ENCODE peak calls at places on chromosomes 1 and 21, in ten cellular contexts. One of them, this sample, is unnamed.

GRCh38 chr1:98112631-98113030 is 191.8 kb upstream of the DPYD start:
- DNase-seq in right cardiac atrium: no peak
- DNase-seq in psoas muscle: no peak
- DNase-seq in tibial nerve: no peak
- DNase-seq in ovary: no peak
- DNase-seq in SJCRH30: no peak
- DNase-seq in colonic mucosa: no peak
- DNase-seq in small intestine: no peak
- DNase-seq in prostate gland: no peak
- DNase-seq in CD8-positive, alpha-beta memory T cell: no peak
- DNase-seq in this sample: no peak

GRCh38 chr1:6924891-6925290 is 139.6 kb downstream of the CAMTA1 start:
- DNase-seq in psoas muscle: no peak
- DNase-seq in tibial nerve: no peak
- DNase-seq in colonic mucosa: no peak
- DNase-seq in right cardiac atrium: peak; percentile 83
- DNase-seq in prostate gland: no peak
- DNase-seq in ovary: no peak
- DNase-seq in SJCRH30: no peak
- DNase-seq in CD8-positive, alpha-beta memory T cell: no peak
- DNase-seq in small intestine: no peak
- DNase-seq in this sample: no peak

GRCh38 chr1:46638921-46639320 is 22.3 kb upstream of the MOB3C start:
- DNase-seq in colonic mucosa: no peak
- DNase-seq in psoas muscle: no peak
- DNase-seq in ovary: no peak
- DNase-seq in tibial nerve: no peak
- DNase-seq in right cardiac atrium: no peak
- DNase-seq in small intestine: no peak
- DNase-seq in SJCRH30: no peak
- DNase-seq in prostate gland: no peak
- DNase-seq in CD8-positive, alpha-beta memory T cell: no peak
- DNase-seq in this sample: no peak

GRCh38 chr1:205710201-205711062 is 30.1 kb upstream of the SLC45A3 start:
- DNase-seq in colonic mucosa: no peak
- DNase-seq in small intestine: no peak
- DNase-seq in psoas muscle: no peak
- DNase-seq in SJCRH30: no peak
- DNase-seq in ovary: no peak
- DNase-seq in CD8-positive, alpha-beta memory T cell: no peak
- DNase-seq in prostate gland: no peak
- DNase-seq in tibial nerve: no peak
- DNase-seq in right cardiac atrium: no peak
- DNase-seq in this sample: no peak

GRCh38 chr1:7678491-7679158 is 92.5 kb upstream of the VAMP3 start:
- DNase-seq in CD8-positive, alpha-beta memory T cell: no peak
- DNase-seq in SJCRH30: no peak
- DNase-seq in tibial nerve: no peak
- DNase-seq in ovary: no peak
- DNase-seq in small intestine: peak; percentile 75
- DNase-seq in psoas muscle: no peak
- DNase-seq in right cardiac atrium: peak; percentile 43
- DNase-seq in prostate gland: no peak
- DNase-seq in colonic mucosa: peak; percentile 73
- DNase-seq in this sample: peak; percentile 42

GRCh38 chr1:227915564-227916553 is 31.9 kb downstream of the WNT9A start:
- DNase-seq in tibial nerve: no peak
- DNase-seq in SJCRH30: peak; percentile 45
- DNase-seq in CD8-positive, alpha-beta memory T cell: no peak
- DNase-seq in right cardiac atrium: peak; percentile 42
- DNase-seq in colonic mucosa: no peak
- DNase-seq in small intestine: no peak
- DNase-seq in ovary: no peak
- DNase-seq in psoas muscle: peak; percentile 33
- DNase-seq in prostate gland: peak; percentile 14
- DNase-seq in this sample: peak; percentile 72

GRCh38 chr1:243819438-243819839 is 30.6 kb downstream of the AKT3 start:
- DNase-seq in prostate gland: no peak
- DNase-seq in colonic mucosa: no peak
- DNase-seq in right cardiac atrium: no peak
- DNase-seq in psoas muscle: no peak
- DNase-seq in ovary: no peak
- DNase-seq in CD8-positive, alpha-beta memory T cell: no peak
- DNase-seq in small intestine: no peak
- DNase-seq in tibial nerve: no peak
- DNase-seq in SJCRH30: peak; percentile 2
- DNase-seq in this sample: no peak

GRCh38 chr1:184093071-184093470 is 41.5 kb downstream of the TSEN15 start:
- DNase-seq in CD8-positive, alpha-beta memory T cell: no peak
- DNase-seq in right cardiac atrium: no peak
- DNase-seq in small intestine: no peak
- DNase-seq in colonic mucosa: no peak
- DNase-seq in SJCRH30: no peak
- DNase-seq in psoas muscle: no peak
- DNase-seq in prostate gland: no peak
- DNase-seq in ovary: no peak
- DNase-seq in tibial nerve: no peak
- DNase-seq in this sample: no peak

GRCh38 chr1:166139735-166140134 is 27.1 kb downstream of the FAM78B start:
- DNase-seq in small intestine: no peak
- DNase-seq in colonic mucosa: no peak
- DNase-seq in CD8-positive, alpha-beta memory T cell: no peak
- DNase-seq in ovary: no peak
- DNase-seq in prostate gland: no peak
- DNase-seq in psoas muscle: no peak
- DNase-seq in SJCRH30: no peak
- DNase-seq in tibial nerve: no peak
- DNase-seq in right cardiac atrium: no peak
- DNase-seq in this sample: no peak

GRCh38 chr1:100499412-100499811 is 38.5 kb upstream of the GPR88 start:
- DNase-seq in colonic mucosa: no peak
- DNase-seq in psoas muscle: no peak
- DNase-seq in CD8-positive, alpha-beta memory T cell: no peak
- DNase-seq in prostate gland: no peak
- DNase-seq in SJCRH30: no peak
- DNase-seq in small intestine: no peak
- DNase-seq in ovary: no peak
- DNase-seq in tibial nerve: no peak
- DNase-seq in right cardiac atrium: no peak
- DNase-seq in this sample: no peak

GRCh38 chr1:161099090-161099802 is 1.1 kb downstream of the KLHDC9 start:
- DNase-seq in tibial nerve: no peak
- DNase-seq in psoas muscle: peak; percentile 42
- DNase-seq in CD8-positive, alpha-beta memory T cell: no peak
- DNase-seq in colonic mucosa: no peak
- DNase-seq in right cardiac atrium: no peak
- DNase-seq in prostate gland: no peak
- DNase-seq in ovary: no peak
- DNase-seq in small intestine: no peak
- DNase-seq in SJCRH30: no peak
- DNase-seq in this sample: no peak

GRCh38 chr1:78918157-78918556 is 88.4 kb downstream of the ADGRL4 start:
- DNase-seq in colonic mucosa: no peak
- DNase-seq in psoas muscle: no peak
- DNase-seq in SJCRH30: no peak
- DNase-seq in right cardiac atrium: no peak
- DNase-seq in ovary: no peak
- DNase-seq in prostate gland: no peak
- DNase-seq in small intestine: no peak
- DNase-seq in CD8-positive, alpha-beta memory T cell: no peak
- DNase-seq in tibial nerve: no peak
- DNase-seq in this sample: no peak

GRCh38 chr1:227996187-227996950 is 10.4 kb upstream of the WNT3A start:
- DNase-seq in small intestine: no peak
- DNase-seq in CD8-positive, alpha-beta memory T cell: no peak
- DNase-seq in right cardiac atrium: no peak
- DNase-seq in psoas muscle: no peak
- DNase-seq in SJCRH30: no peak
- DNase-seq in prostate gland: peak; percentile 60
- DNase-seq in colonic mucosa: no peak
- DNase-seq in tibial nerve: no peak
- DNase-seq in ovary: no peak
- DNase-seq in this sample: no peak

GRCh38 chr1:88982055-88982454 is 10.4 kb downstream of the KYAT3 start:
- DNase-seq in SJCRH30: no peak
- DNase-seq in psoas muscle: no peak
- DNase-seq in ovary: no peak
- DNase-seq in right cardiac atrium: no peak
- DNase-seq in colonic mucosa: no peak
- DNase-seq in small intestine: no peak
- DNase-seq in CD8-positive, alpha-beta memory T cell: no peak
- DNase-seq in tibial nerve: no peak
- DNase-seq in prostate gland: no peak
- DNase-seq in this sample: no peak

GRCh38 chr1:185360714-185361113 is 43.7 kb upstream of the IVNS1ABP start:
- DNase-seq in colonic mucosa: no peak
- DNase-seq in SJCRH30: no peak
- DNase-seq in ovary: no peak
- DNase-seq in psoas muscle: no peak
- DNase-seq in prostate gland: no peak
- DNase-seq in right cardiac atrium: no peak
- DNase-seq in tibial nerve: no peak
- DNase-seq in CD8-positive, alpha-beta memory T cell: no peak
- DNase-seq in small intestine: no peak
- DNase-seq in this sample: no peak

GRCh38 chr1:83011270-83011669 is 987.7 kb downstream of the TTLL7 start:
- DNase-seq in psoas muscle: no peak
- DNase-seq in small intestine: no peak
- DNase-seq in tibial nerve: no peak
- DNase-seq in prostate gland: peak; percentile 23
- DNase-seq in ovary: no peak
- DNase-seq in colonic mucosa: no peak
- DNase-seq in CD8-positive, alpha-beta memory T cell: no peak
- DNase-seq in SJCRH30: no peak
- DNase-seq in right cardiac atrium: no peak
- DNase-seq in this sample: no peak

GRCh38 chr21:30577766-30578165 is 12.4 kb downstream of the KRTAP22-2 start:
- DNase-seq in right cardiac atrium: no peak
- DNase-seq in colonic mucosa: no peak
- DNase-seq in psoas muscle: no peak
- DNase-seq in CD8-positive, alpha-beta memory T cell: no peak
- DNase-seq in tibial nerve: no peak
- DNase-seq in small intestine: no peak
- DNase-seq in prostate gland: no peak
- DNase-seq in ovary: no peak
- DNase-seq in SJCRH30: no peak
- DNase-seq in this sample: no peak

DNA sequence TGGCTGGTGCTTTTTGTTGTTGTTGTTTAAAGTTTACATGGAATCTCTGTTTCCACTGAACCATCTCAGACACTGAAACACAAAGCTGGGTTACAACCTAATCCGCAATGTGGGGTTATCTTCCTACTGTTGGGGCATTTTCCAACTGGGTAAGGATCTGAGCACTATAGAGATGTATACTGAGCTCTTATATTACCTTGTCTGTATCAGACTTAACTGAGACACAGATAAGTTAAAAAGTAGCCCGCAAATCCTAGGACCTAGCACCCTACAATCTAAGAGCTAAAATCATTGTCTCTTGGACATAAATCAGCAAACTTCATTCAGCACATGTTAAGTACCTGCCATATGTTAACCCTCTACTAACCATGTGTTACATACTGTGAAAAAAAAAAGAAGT is 169.2 kb downstream of the LTN1 start:
- DNase-seq in tibial nerve: no peak
- DNase-seq in right cardiac atrium: no peak
- DNase-seq in ovary: no peak
- DNase-seq in SJCRH30: no peak
- DNase-seq in psoas muscle: no peak
- DNase-seq in colonic mucosa: no peak
- DNase-seq in prostate gland: no peak
- DNase-seq in CD8-positive, alpha-beta memory T cell: no peak
- DNase-seq in small intestine: no peak
- DNase-seq in this sample: no peak
- H3K9me3 ChIP-seq in tibial nerve: no peaks in the 10 kb centered on the region
- H3K9me3 ChIP-seq in right cardiac atrium: no peaks in the 10 kb centered on the region
- H3K9me3 ChIP-seq in ovary: no peaks in the 10 kb centered on the region
- H3K9me3 ChIP-seq in SJCRH30: no peaks in the 10 kb centered on the region
- H3K9me3 ChIP-seq in psoas muscle: no peaks in the 10 kb centered on the region
- H3K9me3 ChIP-seq in colonic mucosa: no peaks in the 10 kb centered on the region
- H3K9me3 ChIP-seq in prostate gland: no peaks in the 10 kb centered on the region
- H3K9me3 ChIP-seq in CD8-positive, alpha-beta memory T cell: no peaks in the 10 kb centered on the region
- H3K9me3 ChIP-seq in small intestine: no peaks in the 10 kb centered on the region
- H3K9me3 ChIP-seq in this sample: no peaks in the 10 kb centered on the region

GRCh38 chr1:4394366-4394765 is 260.0 kb upstream of the AJAP1 start:
- DNase-seq in right cardiac atrium: no peak
- DNase-seq in SJCRH30: no peak
- DNase-seq in ovary: no peak
- DNase-seq in CD8-positive, alpha-beta memory T cell: no peak
- DNase-seq in colonic mucosa: no peak
- DNase-seq in prostate gland: no peak
- DNase-seq in psoas muscle: no peak
- DNase-seq in small intestine: no peak
- DNase-seq in tibial nerve: no peak
- DNase-seq in this sample: no peak
- H3K9me3 ChIP-seq in right cardiac atrium: no peaks in the 10 kb centered on the region
- H3K9me3 ChIP-seq in SJCRH30: no peaks in the 10 kb centered on the region
- H3K9me3 ChIP-seq in ovary: no peaks in the 10 kb centered on the region
- H3K9me3 ChIP-seq in CD8-positive, alpha-beta memory T cell: no peaks in the 10 kb centered on the region
- H3K9me3 ChIP-seq in colonic mucosa: no peaks in the 10 kb centered on the region
- H3K9me3 ChIP-seq in prostate gland: no peaks in the 10 kb centered on the region
- H3K9me3 ChIP-seq in psoas muscle: peaks cover 9% of the 10 kb centered on the region
- H3K9me3 ChIP-seq in small intestine: no peaks in the 10 kb centered on the region
- H3K9me3 ChIP-seq in tibial nerve: no peaks in the 10 kb centered on the region
- H3K9me3 ChIP-seq in this sample: peaks cover 2% of the 10 kb centered on the region

GRCh38 chr1:94038511-94038910 is 82.4 kb downstream of the ABCA4 start:
- DNase-seq in SJCRH30: no peak
- DNase-seq in small intestine: no peak
- DNase-seq in CD8-positive, alpha-beta memory T cell: no peak
- DNase-seq in ovary: no peak
- DNase-seq in psoas muscle: no peak
- DNase-seq in tibial nerve: no peak
- DNase-seq in right cardiac atrium: no peak
- DNase-seq in colonic mucosa: no peak
- DNase-seq in prostate gland: no peak
- DNase-seq in this sample: no peak
- H3K9me3 ChIP-seq in SJCRH30: no peaks in the 10 kb centered on the region
- H3K9me3 ChIP-seq in small intestine: no peaks in the 10 kb centered on the region
- H3K9me3 ChIP-seq in CD8-positive, alpha-beta memory T cell: no peaks in the 10 kb centered on the region
- H3K9me3 ChIP-seq in ovary: no peaks in the 10 kb centered on the region
- H3K9me3 ChIP-seq in psoas muscle: no peaks in the 10 kb centered on the region
- H3K9me3 ChIP-seq in tibial nerve: no peaks in the 10 kb centered on the region
- H3K9me3 ChIP-seq in right cardiac atrium: no peaks in the 10 kb centered on the region
- H3K9me3 ChIP-seq in colonic mucosa: no peaks in the 10 kb centered on the region
- H3K9me3 ChIP-seq in prostate gland: no peaks in the 10 kb centered on the region
- H3K9me3 ChIP-seq in this sample: no peaks in the 10 kb centered on the region

GRCh38 chr1:163609858-163610257 is 288.1 kb downstream of the NUF2 start:
- DNase-seq in tibial nerve: no peak
- DNase-seq in ovary: no peak
- DNase-seq in right cardiac atrium: no peak
- DNase-seq in psoas muscle: no peak
- DNase-seq in prostate gland: no peak
- DNase-seq in small intestine: no peak
- DNase-seq in SJCRH30: no peak
- DNase-seq in colonic mucosa: no peak
- DNase-seq in CD8-positive, alpha-beta memory T cell: no peak
- DNase-seq in this sample: no peak
- H3K9me3 ChIP-seq in tibial nerve: no peaks in the 10 kb centered on the region
- H3K9me3 ChIP-seq in ovary: no peaks in the 10 kb centered on the region
- H3K9me3 ChIP-seq in right cardiac atrium: no peaks in the 10 kb centered on the region
- H3K9me3 ChIP-seq in psoas muscle: no peaks in the 10 kb centered on the region
- H3K9me3 ChIP-seq in prostate gland: no peaks in the 10 kb centered on the region
- H3K9me3 ChIP-seq in small intestine: no peaks in the 10 kb centered on the region
- H3K9me3 ChIP-seq in SJCRH30: no peaks in the 10 kb centered on the region
- H3K9me3 ChIP-seq in colonic mucosa: no peaks in the 10 kb centered on the region
- H3K9me3 ChIP-seq in CD8-positive, alpha-beta memory T cell: no peaks in the 10 kb centered on the region
- H3K9me3 ChIP-seq in this sample: no peaks in the 10 kb centered on the region

This sample was measured in RWPE2.